ENCODE peak calls at places on chromosomes 3 and 15, in ten cellular contexts. One of them, this sample, is unnamed.

GRCh38 chr15:67809441-67809840 is 15.9 kb upstream of the SKOR1 start:
- DNase-seq in brain microvascular endothelial cell: no peak
- DNase-seq in amniotic epithelial cell: no peak
- DNase-seq in activated T-helper 1 cell treated with anti-CD3 and anti-CD28 coated beads, Interleukin-12 subunit alpha, Interleukin-12 subunit beta, Interleukin-2, Interleukin-4 antibody, amounts not matched to agents 30 ng/mL and 10 ng/mL and 1 ng/mL, durations not matched to agents 14 hours and 24 hours and 36 hours: no peak
- DNase-seq in pancreas: no peak
- DNase-seq in HT-29: no peak
- DNase-seq in AG09309: no peak
- DNase-seq in stimulated activated CD8-positive, alpha-beta memory T cell treated with anti-CD3 and anti-CD28 coated beads, Interleukin-15, amount 100 ng/mL, for 24 hours: no peak
- DNase-seq in natural killer cell: no peak
- DNase-seq in CD4-positive, alpha-beta T cell: no peak
- DNase-seq in this sample: no peak

GRCh38 chr15:94793641-94794040 is 562.3 kb downstream of the MCTP2 start:
- DNase-seq in brain microvascular endothelial cell: peak
- DNase-seq in amniotic epithelial cell: no peak
- DNase-seq in activated T-helper 1 cell treated with anti-CD3 and anti-CD28 coated beads, Interleukin-12 subunit alpha, Interleukin-12 subunit beta, Interleukin-2, Interleukin-4 antibody, amounts not matched to agents 30 ng/mL and 10 ng/mL and 1 ng/mL, durations not matched to agents 14 hours and 24 hours and 36 hours: no peak
- DNase-seq in pancreas: no peak
- DNase-seq in HT-29: peak
- DNase-seq in AG09309: no peak
- DNase-seq in stimulated activated CD8-positive, alpha-beta memory T cell treated with anti-CD3 and anti-CD28 coated beads, Interleukin-15, amount 100 ng/mL, for 24 hours: no peak
- DNase-seq in natural killer cell: no peak
- DNase-seq in CD4-positive, alpha-beta T cell: no peak
- DNase-seq in this sample: peak

GRCh38 chr3:79369306-79369705 is 398.5 kb downstream of the ROBO1 start:
- DNase-seq in brain microvascular endothelial cell: no peak
- DNase-seq in amniotic epithelial cell: no peak
- DNase-seq in activated T-helper 1 cell treated with anti-CD3 and anti-CD28 coated beads, Interleukin-12 subunit alpha, Interleukin-12 subunit beta, Interleukin-2, Interleukin-4 antibody, amounts not matched to agents 30 ng/mL and 10 ng/mL and 1 ng/mL, durations not matched to agents 14 hours and 24 hours and 36 hours: no peak
- DNase-seq in pancreas: no peak
- DNase-seq in HT-29: no peak
- DNase-seq in AG09309: no peak
- DNase-seq in stimulated activated CD8-positive, alpha-beta memory T cell treated with anti-CD3 and anti-CD28 coated beads, Interleukin-15, amount 100 ng/mL, for 24 hours: no peak
- DNase-seq in natural killer cell: no peak
- DNase-seq in CD4-positive, alpha-beta T cell: no peak
- DNase-seq in this sample: no peak

GRCh38 chr3:158768361-158768787 is 33.5 kb upstream of the MFSD1 start:
- DNase-seq in brain microvascular endothelial cell: peak
- DNase-seq in amniotic epithelial cell: peak
- DNase-seq in activated T-helper 1 cell treated with anti-CD3 and anti-CD28 coated beads, Interleukin-12 subunit alpha, Interleukin-12 subunit beta, Interleukin-2, Interleukin-4 antibody, amounts not matched to agents 30 ng/mL and 10 ng/mL and 1 ng/mL, durations not matched to agents 14 hours and 24 hours and 36 hours: no peak
- DNase-seq in pancreas: no peak
- DNase-seq in HT-29: no peak
- DNase-seq in AG09309: no peak
- DNase-seq in stimulated activated CD8-positive, alpha-beta memory T cell treated with anti-CD3 and anti-CD28 coated beads, Interleukin-15, amount 100 ng/mL, for 24 hours: no peak
- DNase-seq in natural killer cell: no peak
- DNase-seq in CD4-positive, alpha-beta T cell: no peak
- DNase-seq in this sample: peak

GRCh38 chr15:35557544-35557943 is 11.6 kb upstream of the DPH6 start:
- DNase-seq in brain microvascular endothelial cell: peak
- DNase-seq in amniotic epithelial cell: peak
- DNase-seq in activated T-helper 1 cell treated with anti-CD3 and anti-CD28 coated beads, Interleukin-12 subunit alpha, Interleukin-12 subunit beta, Interleukin-2, Interleukin-4 antibody, amounts not matched to agents 30 ng/mL and 10 ng/mL and 1 ng/mL, durations not matched to agents 14 hours and 24 hours and 36 hours: no peak
- DNase-seq in pancreas: no peak
- DNase-seq in HT-29: peak
- DNase-seq in AG09309: peak
- DNase-seq in stimulated activated CD8-positive, alpha-beta memory T cell treated with anti-CD3 and anti-CD28 coated beads, Interleukin-15, amount 100 ng/mL, for 24 hours: no peak
- DNase-seq in natural killer cell: no peak
- DNase-seq in CD4-positive, alpha-beta T cell: no peak
- DNase-seq in this sample: peak

GRCh38 chr15:77653832-77654480 is 21.2 kb upstream of the LINGO1 start:
- DNase-seq in brain microvascular endothelial cell: no peak
- DNase-seq in amniotic epithelial cell: no peak
- DNase-seq in activated T-helper 1 cell treated with anti-CD3 and anti-CD28 coated beads, Interleukin-12 subunit alpha, Interleukin-12 subunit beta, Interleukin-2, Interleukin-4 antibody, amounts not matched to agents 30 ng/mL and 10 ng/mL and 1 ng/mL, durations not matched to agents 14 hours and 24 hours and 36 hours: no peak
- DNase-seq in pancreas: no peak
- DNase-seq in HT-29: no peak
- DNase-seq in AG09309: no peak
- DNase-seq in stimulated activated CD8-positive, alpha-beta memory T cell treated with anti-CD3 and anti-CD28 coated beads, Interleukin-15, amount 100 ng/mL, for 24 hours: no peak
- DNase-seq in natural killer cell: no peak
- DNase-seq in CD4-positive, alpha-beta T cell: no peak
- DNase-seq in this sample: no peak

GRCh38 chr3:102544741-102545140 is 109.9 kb downstream of the ZPLD1 start:
- DNase-seq in brain microvascular endothelial cell: no peak
- DNase-seq in amniotic epithelial cell: no peak
- DNase-seq in activated T-helper 1 cell treated with anti-CD3 and anti-CD28 coated beads, Interleukin-12 subunit alpha, Interleukin-12 subunit beta, Interleukin-2, Interleukin-4 antibody, amounts not matched to agents 30 ng/mL and 10 ng/mL and 1 ng/mL, durations not matched to agents 14 hours and 24 hours and 36 hours: no peak
- DNase-seq in pancreas: no peak
- DNase-seq in HT-29: no peak
- DNase-seq in AG09309: no peak
- DNase-seq in stimulated activated CD8-positive, alpha-beta memory T cell treated with anti-CD3 and anti-CD28 coated beads, Interleukin-15, amount 100 ng/mL, for 24 hours: no peak
- DNase-seq in natural killer cell: no peak
- DNase-seq in CD4-positive, alpha-beta T cell: no peak
- DNase-seq in this sample: no peak

GRCh38 chr3:144968951-144969350 is 997.3 kb downstream of the DIPK2A start:
- DNase-seq in brain microvascular endothelial cell: peak
- DNase-seq in amniotic epithelial cell: peak
- DNase-seq in activated T-helper 1 cell treated with anti-CD3 and anti-CD28 coated beads, Interleukin-12 subunit alpha, Interleukin-12 subunit beta, Interleukin-2, Interleukin-4 antibody, amounts not matched to agents 30 ng/mL and 10 ng/mL and 1 ng/mL, durations not matched to agents 14 hours and 24 hours and 36 hours: no peak
- DNase-seq in pancreas: no peak
- DNase-seq in HT-29: no peak
- DNase-seq in AG09309: no peak
- DNase-seq in stimulated activated CD8-positive, alpha-beta memory T cell treated with anti-CD3 and anti-CD28 coated beads, Interleukin-15, amount 100 ng/mL, for 24 hours: no peak
- DNase-seq in natural killer cell: no peak
- DNase-seq in CD4-positive, alpha-beta T cell: no peak
- DNase-seq in this sample: no peak

GRCh38 chr15:40352221-40352901 is 1.5 kb downstream of the PHGR1 start:
- DNase-seq in brain microvascular endothelial cell: no peak
- DNase-seq in amniotic epithelial cell: no peak
- DNase-seq in activated T-helper 1 cell treated with anti-CD3 and anti-CD28 coated beads, Interleukin-12 subunit alpha, Interleukin-12 subunit beta, Interleukin-2, Interleukin-4 antibody, amounts not matched to agents 30 ng/mL and 10 ng/mL and 1 ng/mL, durations not matched to agents 14 hours and 24 hours and 36 hours: no peak
- DNase-seq in pancreas: no peak
- DNase-seq in HT-29: no peak
- DNase-seq in AG09309: no peak
- DNase-seq in stimulated activated CD8-positive, alpha-beta memory T cell treated with anti-CD3 and anti-CD28 coated beads, Interleukin-15, amount 100 ng/mL, for 24 hours: no peak
- DNase-seq in natural killer cell: no peak
- DNase-seq in CD4-positive, alpha-beta T cell: no peak
- DNase-seq in this sample: no peak

GRCh38 chr15:101407966-101408775 is 81.3 kb downstream of the PCSK6 start:
- DNase-seq in brain microvascular endothelial cell: no peak
- DNase-seq in amniotic epithelial cell: no peak
- DNase-seq in activated T-helper 1 cell treated with anti-CD3 and anti-CD28 coated beads, Interleukin-12 subunit alpha, Interleukin-12 subunit beta, Interleukin-2, Interleukin-4 antibody, amounts not matched to agents 30 ng/mL and 10 ng/mL and 1 ng/mL, durations not matched to agents 14 hours and 24 hours and 36 hours: no peak
- DNase-seq in pancreas: no peak
- DNase-seq in HT-29: no peak
- DNase-seq in AG09309: no peak
- DNase-seq in stimulated activated CD8-positive, alpha-beta memory T cell treated with anti-CD3 and anti-CD28 coated beads, Interleukin-15, amount 100 ng/mL, for 24 hours: no peak
- DNase-seq in natural killer cell: no peak
- DNase-seq in CD4-positive, alpha-beta T cell: no peak
- DNase-seq in this sample: no peak

GRCh38 chr15:99176757-99177156 is 71.9 kb downstream of the SYNM start:
- DNase-seq in brain microvascular endothelial cell: no peak
- DNase-seq in amniotic epithelial cell: peak
- DNase-seq in activated T-helper 1 cell treated with anti-CD3 and anti-CD28 coated beads, Interleukin-12 subunit alpha, Interleukin-12 subunit beta, Interleukin-2, Interleukin-4 antibody, amounts not matched to agents 30 ng/mL and 10 ng/mL and 1 ng/mL, durations not matched to agents 14 hours and 24 hours and 36 hours: no peak
- DNase-seq in pancreas: no peak
- DNase-seq in HT-29: no peak
- DNase-seq in AG09309: no peak
- DNase-seq in stimulated activated CD8-positive, alpha-beta memory T cell treated with anti-CD3 and anti-CD28 coated beads, Interleukin-15, amount 100 ng/mL, for 24 hours: no peak
- DNase-seq in natural killer cell: no peak
- DNase-seq in CD4-positive, alpha-beta T cell: no peak
- DNase-seq in this sample: no peak

GRCh38 chr3:169667710-169668080 is 4.2 kb upstream of the MECOM start:
- DNase-seq in brain microvascular endothelial cell: no peak
- DNase-seq in amniotic epithelial cell: no peak
- DNase-seq in activated T-helper 1 cell treated with anti-CD3 and anti-CD28 coated beads, Interleukin-12 subunit alpha, Interleukin-12 subunit beta, Interleukin-2, Interleukin-4 antibody, amounts not matched to agents 30 ng/mL and 10 ng/mL and 1 ng/mL, durations not matched to agents 14 hours and 24 hours and 36 hours: no peak
- DNase-seq in pancreas: no peak
- DNase-seq in HT-29: no peak
- DNase-seq in AG09309: no peak
- DNase-seq in stimulated activated CD8-positive, alpha-beta memory T cell treated with anti-CD3 and anti-CD28 coated beads, Interleukin-15, amount 100 ng/mL, for 24 hours: no peak
- DNase-seq in natural killer cell: no peak
- DNase-seq in CD4-positive, alpha-beta T cell: no peak
- DNase-seq in this sample: no peak

GRCh38 chr3:146130881-146131371 is 30.1 kb downstream of the PLOD2 start:
- DNase-seq in brain microvascular endothelial cell: peak
- DNase-seq in amniotic epithelial cell: peak
- DNase-seq in activated T-helper 1 cell treated with anti-CD3 and anti-CD28 coated beads, Interleukin-12 subunit alpha, Interleukin-12 subunit beta, Interleukin-2, Interleukin-4 antibody, amounts not matched to agents 30 ng/mL and 10 ng/mL and 1 ng/mL, durations not matched to agents 14 hours and 24 hours and 36 hours: no peak
- DNase-seq in pancreas: no peak
- DNase-seq in HT-29: no peak
- DNase-seq in AG09309: peak
- DNase-seq in stimulated activated CD8-positive, alpha-beta memory T cell treated with anti-CD3 and anti-CD28 coated beads, Interleukin-15, amount 100 ng/mL, for 24 hours: no peak
- DNase-seq in natural killer cell: no peak
- DNase-seq in CD4-positive, alpha-beta T cell: no peak
- DNase-seq in this sample: no peak

GRCh38 chr3:152729906-152730305 is 105.0 kb upstream of the P2RY1 start:
- DNase-seq in brain microvascular endothelial cell: no peak
- DNase-seq in amniotic epithelial cell: no peak
- DNase-seq in activated T-helper 1 cell treated with anti-CD3 and anti-CD28 coated beads, Interleukin-12 subunit alpha, Interleukin-12 subunit beta, Interleukin-2, Interleukin-4 antibody, amounts not matched to agents 30 ng/mL and 10 ng/mL and 1 ng/mL, durations not matched to agents 14 hours and 24 hours and 36 hours: no peak
- DNase-seq in pancreas: no peak
- DNase-seq in HT-29: no peak
- DNase-seq in AG09309: no peak
- DNase-seq in stimulated activated CD8-positive, alpha-beta memory T cell treated with anti-CD3 and anti-CD28 coated beads, Interleukin-15, amount 100 ng/mL, for 24 hours: no peak
- DNase-seq in natural killer cell: no peak
- DNase-seq in CD4-positive, alpha-beta T cell: no peak
- DNase-seq in this sample: no peak

GRCh38 chr3:85384372-85384771 is 425.6 kb downstream of the CADM2 start:
- DNase-seq in brain microvascular endothelial cell: no peak
- DNase-seq in amniotic epithelial cell: no peak
- DNase-seq in activated T-helper 1 cell treated with anti-CD3 and anti-CD28 coated beads, Interleukin-12 subunit alpha, Interleukin-12 subunit beta, Interleukin-2, Interleukin-4 antibody, amounts not matched to agents 30 ng/mL and 10 ng/mL and 1 ng/mL, durations not matched to agents 14 hours and 24 hours and 36 hours: no peak
- DNase-seq in pancreas: no peak
- DNase-seq in HT-29: no peak
- DNase-seq in AG09309: no peak
- DNase-seq in stimulated activated CD8-positive, alpha-beta memory T cell treated with anti-CD3 and anti-CD28 coated beads, Interleukin-15, amount 100 ng/mL, for 24 hours: no peak
- DNase-seq in natural killer cell: no peak
- DNase-seq in CD4-positive, alpha-beta T cell: no peak
- DNase-seq in this sample: no peak

GRCh38 chr15:99058421-99058870 is 46.4 kb upstream of the SYNM start:
- DNase-seq in brain microvascular endothelial cell: no peak
- DNase-seq in amniotic epithelial cell: peak
- DNase-seq in activated T-helper 1 cell treated with anti-CD3 and anti-CD28 coated beads, Interleukin-12 subunit alpha, Interleukin-12 subunit beta, Interleukin-2, Interleukin-4 antibody, amounts not matched to agents 30 ng/mL and 10 ng/mL and 1 ng/mL, durations not matched to agents 14 hours and 24 hours and 36 hours: no peak
- DNase-seq in pancreas: no peak
- DNase-seq in HT-29: no peak
- DNase-seq in AG09309: no peak
- DNase-seq in stimulated activated CD8-positive, alpha-beta memory T cell treated with anti-CD3 and anti-CD28 coated beads, Interleukin-15, amount 100 ng/mL, for 24 hours: no peak
- DNase-seq in natural killer cell: no peak
- DNase-seq in CD4-positive, alpha-beta T cell: no peak
- DNase-seq in this sample: no peak

This sample was measured in AG04450.